ENCODE peak calls at places on chromosomes 11 and 22, in six cellular contexts. F is thoracic aorta, D is GM12864, Q is neural crest cell, R is omental fat pad, W is tibial nerve. X is an unnamed sample.

GRCh38 chr11:20459865-20460264 is 72.3 kb downstream of the PRMT3 start:
- DNase-seq in D (no peak), W (no peak), Q (no peak), R (no peak), F (no peak), X (no peak)

GRCh38 chr22:44718418-44718817 is 16.4 kb downstream of the PRR5 start:
- DNase-seq in D (no peak), F (no peak), R (no peak), Q (no peak), W (no peak), X (no peak)

GRCh38 chr11:12167098-12167999 is 57.0 kb downstream of the MICAL2 start:
- DNase-seq in D (no peak), R (no peak), W (no peak), Q (no peak), F (peak; percentile 78), X (no peak)

GRCh38 chr11:69344570-69345145 is 50.7 kb downstream of the MYEOV start:
- DNase-seq in Q (no peak), D (no peak), R (no peak), F (no peak), W (no peak), X (no peak)

GRCh38 chr11:77075425-77075905 is 8.7 kb downstream of the CAPN5 start:
- DNase-seq in W (no peak), D (no peak), Q (no peak), R (no peak), F (no peak), X (no peak)

GRCh38 chr11:134207538-134208239 is 16.1 kb downstream of the NCAPD3 start:
- DNase-seq in W (peak; percentile 40), R (no peak), F (no peak), Q (peak; percentile 57), D (no peak), X (peak; percentile 68)

GRCh38 chr11:109223441-109223840 is 198.5 kb upstream of the C11orf87 start:
- DNase-seq in R (no peak), F (no peak), Q (no peak), D (no peak), W (no peak), X (no peak)

GRCh38 chr11:8671242-8671641 is 11.2 kb downstream of the TRIM66 start:
- DNase-seq in F (peak; percentile 37), R (no peak), D (no peak), Q (peak; percentile 40), W (peak; percentile 65), X (peak; percentile 15)

GRCh38 chr11:128694618-128695481 is 978 bp downstream of the FLI1 start:
- DNase-seq in Q (no peak), F (no peak), D (no peak), R (no peak), W (no peak), X (no peak)

GRCh38 chr22:23088199-23088604 is 17.9 kb downstream of the GNAZ start:
- DNase-seq in W (no peak), D (no peak), Q (no peak), F (no peak), R (no peak), X (no peak)

GRCh38 chr11:112694813-112695212 is 266.4 kb upstream of the NCAM1 start:
- DNase-seq in D (no peak), F (no peak), W (no peak), R (no peak), Q (no peak), X (no peak)

GRCh38 chr11:75063732-75064314 is 32.9 kb downstream of the OR2AT4 start:
- DNase-seq in D (no peak), R (no peak), Q (no peak), W (no peak), F (no peak), X (no peak)

GRCh38 chr11:128669491-128669890 is 24.4 kb upstream of the FLI1 start:
- DNase-seq in Q (no peak), W (no peak), R (no peak), D (no peak), F (no peak), X (no peak)

GRCh38 chr11:23455291-23455864 is 595.1 kb upstream of the CCDC179 start:
- DNase-seq in Q (no peak), F (no peak), W (no peak), R (no peak), D (no peak), X (no peak)

GRCh38 chr11:13963169-13963948 is 836 bp downstream of the SPON1 start:
- DNase-seq in F (no peak), Q (peak; percentile 9), W (no peak), R (no peak), D (no peak), X (no peak)

GRCh38 chr22:35627267-35628041 is 10.3 kb upstream of the MB start:
- DNase-seq in Q (no peak), D (no peak), W (peak; percentile 84), R (peak; percentile 56), F (peak; percentile 63), X (peak; percentile 47)

GRCh38 chr22:36470994-36471331 is 10.5 kb downstream of the TXN2 start:
- DNase-seq in F (no peak), D (no peak), W (no peak), R (no peak), Q (no peak), X (no peak)

GRCh38 chr11:96314326-96315050 is 28.5 kb downstream of the MAML2 start:
- DNase-seq in R (no peak), D (no peak), Q (no peak), F (no peak), W (no peak), X (no peak)

GRCh38 chr11:134683860-134684259 is 271.8 kb upstream of the B3GAT1 start:
- DNase-seq in Q (no peak), R (no peak), W (no peak), D (no peak), F (no peak), X (no peak)

GRCh38 chr11:2303627-2304155 is 1.9 kb downstream of the TSPAN32 start:
- DNase-seq in Q (no peak), W (no peak), F (no peak), D (no peak), R (peak; percentile 19), X (no peak)

GRCh38 chr11:82494988-82495432 is 238.7 kb downstream of the FAM181B start:
- DNase-seq in D (no peak), Q (peak; percentile 2), W (no peak), R (no peak), F (no peak), X (no peak)

GRCh38 chr22:39560127-39560526 is 10.4 kb upstream of the CACNA1I start:
- DNase-seq in D (no peak), Q (no peak), F (no peak), R (no peak), W (no peak), X (no peak)

GRCh38 chr11:34811858-34812257 is 104.3 kb downstream of the APIP start:
- DNase-seq in D (no peak), Q (no peak), F (no peak), R (no peak), W (no peak), X (no peak)

GRCh38 chr11:95968585-95968984 is 44.7 kb upstream of the MTMR2 start:
- DNase-seq in W (no peak), F (no peak), R (no peak), Q (no peak), D (no peak), X (no peak)

GRCh38 chr11:62555464-62556092 is 9.0 kb upstream of the AHNAK start:
- DNase-seq in R (no peak), D (peak; percentile 80), Q (no peak), F (no peak), W (peak; percentile 31), X (no peak)

GRCh38 chr11:17906436-17906835 is 106.4 kb downstream of the SERGEF start:
- DNase-seq in F (no peak), R (no peak), Q (no peak), D (no peak), W (no peak), X (peak; percentile 20)

DNA sequence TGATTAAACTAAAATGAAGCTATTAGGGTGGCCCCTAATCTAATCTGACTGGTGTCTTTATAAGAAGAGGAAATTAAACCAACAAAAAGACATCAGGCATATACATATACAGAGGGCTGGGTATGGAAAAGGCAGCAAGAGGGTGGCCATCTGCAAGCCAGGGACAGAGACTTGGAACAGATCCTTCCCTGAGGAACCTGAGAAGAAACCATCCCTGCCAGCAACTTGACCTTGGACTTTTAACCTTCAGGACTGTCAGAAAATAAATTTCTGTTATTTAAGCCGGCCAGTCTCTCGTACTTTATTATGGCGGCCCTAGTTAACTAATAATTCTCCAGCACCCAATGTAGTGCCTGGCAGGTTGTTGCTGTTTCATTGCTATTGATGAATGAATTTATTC is 361.5 kb upstream of the PDGFD start:
- DNase-seq in F (no peak), W (no peak), R (no peak), D (no peak), Q (no peak), X (no peak)
- TF ChIP-seq CTCF in F (no peak), W (no peak), R (no peak), D (no peak), Q (no peak), X (no peak)

DNA sequence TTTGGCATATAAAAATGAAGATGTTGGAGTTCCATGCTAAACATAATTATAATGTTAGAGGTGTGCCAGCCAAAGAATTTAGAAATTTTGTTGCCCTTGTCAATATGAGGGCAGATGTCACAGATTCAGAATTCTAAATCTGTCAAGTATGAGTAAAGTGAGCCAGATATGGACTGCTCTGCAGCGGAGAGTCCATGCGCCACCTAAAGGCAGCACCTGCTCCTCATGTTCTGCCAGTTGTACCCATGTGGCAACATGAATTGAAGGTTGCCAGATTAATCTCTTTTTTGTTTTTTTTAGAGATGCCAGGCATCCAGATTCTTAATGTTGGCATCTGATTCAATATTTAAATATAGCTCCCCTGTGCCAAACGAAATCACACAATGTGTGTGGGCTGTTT is 678.6 kb upstream of the ANO5 start:
- DNase-seq in Q (no peak), D (no peak), R (no peak), W (no peak), F (no peak), X (peak; percentile 50)
- TF ChIP-seq CTCF in Q (peak; percentile 51), D (peak; percentile 4), R (no peak), W (no peak), F (no peak), X (peak; percentile 34)

GRCh38 chr22:21984793-21985192 is 2.2 kb upstream of the TOP3B start:
- DNase-seq in D (no peak), W (no peak), R (no peak), Q (peak; percentile 48), F (no peak), X (peak; percentile 67)
- TF ChIP-seq CTCF in D (peak; percentile 39), W (no peak), R (no peak), Q (no peak), F (no peak), X (peak; percentile 26)

DNA sequence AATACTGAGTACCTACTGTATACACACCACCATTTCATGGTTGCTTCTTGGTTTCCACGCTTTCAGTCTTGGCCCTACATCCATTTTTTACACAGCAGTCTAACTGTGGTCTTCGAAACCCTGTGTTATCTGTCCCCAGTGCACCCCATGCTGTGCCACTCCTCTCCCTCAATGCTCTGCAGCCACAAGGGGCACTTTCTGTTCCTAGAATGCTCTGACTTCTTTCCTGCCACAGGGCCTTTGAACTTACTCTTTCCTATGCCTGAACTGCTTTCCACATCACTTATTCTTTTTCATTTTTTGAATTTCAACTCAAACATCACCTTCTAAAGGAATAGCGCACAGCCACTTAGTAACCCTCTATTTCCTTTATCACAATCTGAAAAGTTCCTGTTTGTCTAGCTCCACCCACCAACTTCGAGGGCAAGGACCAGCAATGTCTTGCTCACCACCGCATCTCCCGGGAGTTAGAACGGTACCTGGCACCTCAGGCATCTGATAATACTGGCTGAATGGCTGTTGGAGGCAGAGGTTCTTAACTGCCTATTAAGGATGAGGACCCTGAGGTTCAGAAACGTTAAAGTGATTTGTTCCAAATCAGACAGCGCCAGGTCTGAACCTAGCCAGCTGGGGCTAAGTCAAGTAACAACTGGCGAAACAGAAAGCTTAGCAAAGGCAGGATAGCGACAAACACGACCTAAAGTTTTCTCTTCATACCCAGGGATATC is 568 bp downstream of the ALG8 start:
- DNase-seq in R (no peak), Q (no peak), W (no peak), D (no peak), F (no peak), X (peak; percentile 7)
- TF ChIP-seq CTCF in R (no peak), Q (peak; percentile 12), W (no peak), D (peak; percentile 35), F (no peak), X (no peak)

X was measured in endothelial cell.